ENCODE peak calls at places on chromosome 12, in eight cellular contexts. One of them, this sample, is unnamed.

GRCh38 chr12:118330421-118331018 is 42.2 kb downstream of the TAOK3 start:
- DNase-seq in activated T-cell treated with anti-CD3 and anti-CD28 coated beads for 48 hours: no peak
- DNase-seq in RKO: no peak
- DNase-seq in SHP77 treated with DMSO at 0.1 percent for 48 hours: no peak
- DNase-seq in LoVo: peak; percentile 34
- DNase-seq in breast epithelium: no peak
- DNase-seq in stimulated activated CD4-positive, alpha-beta T cell treated with anti-CD3 and anti-CD28 coated beads, TNF-alpha, amount 100 ng/mL, for 4 hours: no peak
- DNase-seq in KG1: peak; percentile 81
- DNase-seq in this sample: no peak

GRCh38 chr12:15580431-15580830 is 208.8 kb downstream of the EPS8 start:
- DNase-seq in activated T-cell treated with anti-CD3 and anti-CD28 coated beads for 48 hours: no peak
- DNase-seq in RKO: no peak
- DNase-seq in SHP77 treated with DMSO at 0.1 percent for 48 hours: no peak
- DNase-seq in LoVo: peak; percentile 48
- DNase-seq in breast epithelium: no peak
- DNase-seq in stimulated activated CD4-positive, alpha-beta T cell treated with anti-CD3 and anti-CD28 coated beads, TNF-alpha, amount 100 ng/mL, for 4 hours: no peak
- DNase-seq in KG1: no peak
- DNase-seq in this sample: no peak

GRCh38 chr12:75894965-75895754 is 136.4 kb downstream of the PHLDA1 start:
- DNase-seq in activated T-cell treated with anti-CD3 and anti-CD28 coated beads for 48 hours: no peak
- DNase-seq in RKO: no peak
- DNase-seq in SHP77 treated with DMSO at 0.1 percent for 48 hours: no peak
- DNase-seq in LoVo: no peak
- DNase-seq in breast epithelium: no peak
- DNase-seq in stimulated activated CD4-positive, alpha-beta T cell treated with anti-CD3 and anti-CD28 coated beads, TNF-alpha, amount 100 ng/mL, for 4 hours: no peak
- DNase-seq in KG1: no peak
- DNase-seq in this sample: no peak

GRCh38 chr12:20272801-20273200 is 95.5 kb upstream of the PDE3A start:
- DNase-seq in activated T-cell treated with anti-CD3 and anti-CD28 coated beads for 48 hours: no peak
- DNase-seq in RKO: no peak
- DNase-seq in SHP77 treated with DMSO at 0.1 percent for 48 hours: no peak
- DNase-seq in LoVo: no peak
- DNase-seq in breast epithelium: no peak
- DNase-seq in stimulated activated CD4-positive, alpha-beta T cell treated with anti-CD3 and anti-CD28 coated beads, TNF-alpha, amount 100 ng/mL, for 4 hours: no peak
- DNase-seq in KG1: no peak
- DNase-seq in this sample: no peak

GRCh38 chr12:51391047-51391837 is at the start of gene GALNT6:
- DNase-seq in activated T-cell treated with anti-CD3 and anti-CD28 coated beads for 48 hours: peak; percentile 67
- DNase-seq in RKO: peak; percentile 90
- DNase-seq in SHP77 treated with DMSO at 0.1 percent for 48 hours: peak; percentile 20
- DNase-seq in LoVo: peak; percentile 77
- DNase-seq in breast epithelium: no peak
- DNase-seq in stimulated activated CD4-positive, alpha-beta T cell treated with anti-CD3 and anti-CD28 coated beads, TNF-alpha, amount 100 ng/mL, for 4 hours: peak; percentile 61
- DNase-seq in KG1: peak; percentile 52
- DNase-seq in this sample: peak; percentile 64

GRCh38 chr12:117038919-117039318 is 60.3 kb downstream of the TESC start:
- DNase-seq in activated T-cell treated with anti-CD3 and anti-CD28 coated beads for 48 hours: no peak
- DNase-seq in RKO: no peak
- DNase-seq in SHP77 treated with DMSO at 0.1 percent for 48 hours: no peak
- DNase-seq in LoVo: no peak
- DNase-seq in breast epithelium: no peak
- DNase-seq in stimulated activated CD4-positive, alpha-beta T cell treated with anti-CD3 and anti-CD28 coated beads, TNF-alpha, amount 100 ng/mL, for 4 hours: no peak
- DNase-seq in KG1: no peak
- DNase-seq in this sample: no peak

GRCh38 chr12:13069380-13069779 is 25.2 kb downstream of the FAM234B start:
- DNase-seq in activated T-cell treated with anti-CD3 and anti-CD28 coated beads for 48 hours: no peak
- DNase-seq in RKO: no peak
- DNase-seq in SHP77 treated with DMSO at 0.1 percent for 48 hours: no peak
- DNase-seq in LoVo: no peak
- DNase-seq in breast epithelium: no peak
- DNase-seq in stimulated activated CD4-positive, alpha-beta T cell treated with anti-CD3 and anti-CD28 coated beads, TNF-alpha, amount 100 ng/mL, for 4 hours: no peak
- DNase-seq in KG1: no peak
- DNase-seq in this sample: no peak

GRCh38 chr12:107515446-107515958 is 170.1 kb upstream of the PWP1 start:
- DNase-seq in activated T-cell treated with anti-CD3 and anti-CD28 coated beads for 48 hours: peak; percentile 12
- DNase-seq in RKO: peak; percentile 88
- DNase-seq in SHP77 treated with DMSO at 0.1 percent for 48 hours: no peak
- DNase-seq in LoVo: peak; percentile 45
- DNase-seq in breast epithelium: no peak
- DNase-seq in stimulated activated CD4-positive, alpha-beta T cell treated with anti-CD3 and anti-CD28 coated beads, TNF-alpha, amount 100 ng/mL, for 4 hours: no peak
- DNase-seq in KG1: no peak
- DNase-seq in this sample: peak; percentile 95

GRCh38 chr12:101127521-101128219 is 82.4 kb downstream of the SLC5A8 start:
- DNase-seq in activated T-cell treated with anti-CD3 and anti-CD28 coated beads for 48 hours: no peak
- DNase-seq in RKO: no peak
- DNase-seq in SHP77 treated with DMSO at 0.1 percent for 48 hours: no peak
- DNase-seq in LoVo: no peak
- DNase-seq in breast epithelium: no peak
- DNase-seq in stimulated activated CD4-positive, alpha-beta T cell treated with anti-CD3 and anti-CD28 coated beads, TNF-alpha, amount 100 ng/mL, for 4 hours: no peak
- DNase-seq in KG1: no peak
- DNase-seq in this sample: no peak

GRCh38 chr12:84994436-84994835 is 41.6 kb downstream of the TSPAN19 start:
- DNase-seq in activated T-cell treated with anti-CD3 and anti-CD28 coated beads for 48 hours: no peak
- DNase-seq in RKO: no peak
- DNase-seq in SHP77 treated with DMSO at 0.1 percent for 48 hours: no peak
- DNase-seq in LoVo: no peak
- DNase-seq in breast epithelium: no peak
- DNase-seq in stimulated activated CD4-positive, alpha-beta T cell treated with anti-CD3 and anti-CD28 coated beads, TNF-alpha, amount 100 ng/mL, for 4 hours: no peak
- DNase-seq in KG1: no peak
- DNase-seq in this sample: no peak

GRCh38 chr12:76030378-76031080 is 1.0 kb downstream of the PHLDA1 start:
- DNase-seq in activated T-cell treated with anti-CD3 and anti-CD28 coated beads for 48 hours: peak; percentile 49
- DNase-seq in RKO: peak; percentile 62
- DNase-seq in SHP77 treated with DMSO at 0.1 percent for 48 hours: peak; percentile 17
- DNase-seq in LoVo: no peak
- DNase-seq in breast epithelium: no peak
- DNase-seq in stimulated activated CD4-positive, alpha-beta T cell treated with anti-CD3 and anti-CD28 coated beads, TNF-alpha, amount 100 ng/mL, for 4 hours: peak; percentile 31
- DNase-seq in KG1: no peak
- DNase-seq in this sample: peak; percentile 13

GRCh38 chr12:8052679-8053078 is 13.5 kb downstream of the C3AR1 start:
- DNase-seq in activated T-cell treated with anti-CD3 and anti-CD28 coated beads for 48 hours: no peak
- DNase-seq in RKO: no peak
- DNase-seq in SHP77 treated with DMSO at 0.1 percent for 48 hours: no peak
- DNase-seq in LoVo: no peak
- DNase-seq in breast epithelium: no peak
- DNase-seq in stimulated activated CD4-positive, alpha-beta T cell treated with anti-CD3 and anti-CD28 coated beads, TNF-alpha, amount 100 ng/mL, for 4 hours: no peak
- DNase-seq in KG1: no peak
- DNase-seq in this sample: no peak

GRCh38 chr12:108838194-108839010 is 19.0 kb downstream of the SSH1 start:
- DNase-seq in activated T-cell treated with anti-CD3 and anti-CD28 coated beads for 48 hours: peak; percentile 74
- DNase-seq in RKO: peak; percentile 99
- DNase-seq in SHP77 treated with DMSO at 0.1 percent for 48 hours: peak; percentile 94
- DNase-seq in LoVo: peak; percentile 96
- DNase-seq in breast epithelium: peak; percentile 67
- DNase-seq in stimulated activated CD4-positive, alpha-beta T cell treated with anti-CD3 and anti-CD28 coated beads, TNF-alpha, amount 100 ng/mL, for 4 hours: peak; percentile 26
- DNase-seq in KG1: peak; percentile 70
- DNase-seq in this sample: peak; percentile 96

GRCh38 chr12:52715416-52715815 is 12.1 kb upstream of the KRT77 start:
- DNase-seq in activated T-cell treated with anti-CD3 and anti-CD28 coated beads for 48 hours: no peak
- DNase-seq in RKO: no peak
- DNase-seq in SHP77 treated with DMSO at 0.1 percent for 48 hours: no peak
- DNase-seq in LoVo: no peak
- DNase-seq in breast epithelium: no peak
- DNase-seq in stimulated activated CD4-positive, alpha-beta T cell treated with anti-CD3 and anti-CD28 coated beads, TNF-alpha, amount 100 ng/mL, for 4 hours: no peak
- DNase-seq in KG1: no peak
- DNase-seq in this sample: no peak

GRCh38 chr12:84056-84455 is 17.5 kb downstream of the IQSEC3 start:
- DNase-seq in activated T-cell treated with anti-CD3 and anti-CD28 coated beads for 48 hours: no peak
- DNase-seq in RKO: no peak
- DNase-seq in SHP77 treated with DMSO at 0.1 percent for 48 hours: no peak
- DNase-seq in LoVo: no peak
- DNase-seq in breast epithelium: no peak
- DNase-seq in stimulated activated CD4-positive, alpha-beta T cell treated with anti-CD3 and anti-CD28 coated beads, TNF-alpha, amount 100 ng/mL, for 4 hours: no peak
- DNase-seq in KG1: no peak
- DNase-seq in this sample: no peak

GRCh38 chr12:71071466-71072097 is 86.2 kb downstream of the TSPAN8 start:
- DNase-seq in activated T-cell treated with anti-CD3 and anti-CD28 coated beads for 48 hours: no peak
- DNase-seq in RKO: no peak
- DNase-seq in SHP77 treated with DMSO at 0.1 percent for 48 hours: no peak
- DNase-seq in LoVo: no peak
- DNase-seq in breast epithelium: no peak
- DNase-seq in stimulated activated CD4-positive, alpha-beta T cell treated with anti-CD3 and anti-CD28 coated beads, TNF-alpha, amount 100 ng/mL, for 4 hours: no peak
- DNase-seq in KG1: no peak
- DNase-seq in this sample: no peak

GRCh38 chr12:51814311-51815088 is 34.0 kb downstream of the FIGNL2 start:
- DNase-seq in activated T-cell treated with anti-CD3 and anti-CD28 coated beads for 48 hours: peak; percentile 70
- DNase-seq in RKO: no peak
- DNase-seq in SHP77 treated with DMSO at 0.1 percent for 48 hours: no peak
- DNase-seq in LoVo: peak; percentile 80
- DNase-seq in breast epithelium: peak; percentile 69
- DNase-seq in stimulated activated CD4-positive, alpha-beta T cell treated with anti-CD3 and anti-CD28 coated beads, TNF-alpha, amount 100 ng/mL, for 4 hours: peak; percentile 58
- DNase-seq in KG1: no peak
- DNase-seq in this sample: peak; percentile 56